ENCODE peak calls at places on chromosomes 11 and 22, in seven cellular contexts. Q, E, Z, S, I, M and N are unnamed samples. For H3K27me3, the result is how much of the 10 kb centered on the place peaks cover.

GRCh38 chr22:22666307-22667091 is 22.1 kb downstream of the GGTLC2 start:
- DNase-seq in Q (no peak), M (peak), E (no peak), Z (no peak), S (peak), I (no peak), N (peak)

GRCh38 chr11:60193687-60194433 is 11.0 kb upstream of the MS4A6A start:
- DNase-seq in I (peak), E (no peak), Z (peak), S (peak), M (peak), Q (peak), N (peak)

GRCh38 chr22:44325718-44326548 is 13.2 kb upstream of the SHISAL1 start:
- DNase-seq in Z (no peak), S (no peak), Q (no peak), E (no peak), I (peak), M (no peak), N (no peak)

GRCh38 chr11:116108161-116108560 is 603.9 kb upstream of the CADM1 start:
- DNase-seq in I (no peak), S (no peak), M (no peak), Q (no peak), E (no peak), Z (no peak), N (no peak)

GRCh38 chr11:132604446-132604845 is 927.9 kb downstream of the OPCML start:
- DNase-seq in E (peak), Z (no peak), S (no peak), Q (no peak), M (no peak), I (no peak), N (no peak)

GRCh38 chr11:93287434-93287833 is 43.1 kb upstream of the DEUP1 start:
- DNase-seq in E (no peak), Q (no peak), S (no peak), Z (no peak), I (no peak), M (no peak), N (no peak)

GRCh38 chr11:68121067-68121899 is at the start of gene CHKA:
- DNase-seq in M (peak), Z (peak), Q (peak), I (peak), S (peak), E (peak), N (peak)

GRCh38 chr11:74147199-74147929 is 23.4 kb downstream of the C2CD3 start:
- DNase-seq in E (no peak), I (no peak), M (peak), S (no peak), Z (no peak), Q (no peak), N (no peak)

GRCh38 chr22:40224702-40225101 is 47.0 kb downstream of the TNRC6B start:
- DNase-seq in E (no peak), S (no peak), Z (no peak), M (no peak), Q (no peak), I (peak), N (no peak)
- H3K27ac ChIP-seq in E (no peak), S (no peak), Z (no peak), M (no peak), Q (no peak), I (no peak), N (no peak)

GRCh38 chr22:40519284-40519947 is 117.1 kb downstream of the MRTFA start:
- DNase-seq in E (no peak), S (peak), I (no peak), Q (no peak), Z (no peak), M (no peak), N (no peak)

GRCh38 chr22:40521046-40521445 is 115.5 kb downstream of the MRTFA start:
- DNase-seq in E (no peak), S (no peak), Q (no peak), M (no peak), I (no peak), Z (no peak), N (no peak)

GRCh38 chr22:40520562-40520961 is 116.0 kb downstream of the MRTFA start:
- DNase-seq in S (no peak), M (no peak), I (no peak), Z (no peak), Q (no peak), E (no peak), N (no peak)

GRCh38 chr22:40518840-40519239 is 117.7 kb downstream of the MRTFA start:
- DNase-seq in I (no peak), Z (no peak), Q (no peak), E (no peak), M (no peak), S (no peak), N (no peak)

DNA sequence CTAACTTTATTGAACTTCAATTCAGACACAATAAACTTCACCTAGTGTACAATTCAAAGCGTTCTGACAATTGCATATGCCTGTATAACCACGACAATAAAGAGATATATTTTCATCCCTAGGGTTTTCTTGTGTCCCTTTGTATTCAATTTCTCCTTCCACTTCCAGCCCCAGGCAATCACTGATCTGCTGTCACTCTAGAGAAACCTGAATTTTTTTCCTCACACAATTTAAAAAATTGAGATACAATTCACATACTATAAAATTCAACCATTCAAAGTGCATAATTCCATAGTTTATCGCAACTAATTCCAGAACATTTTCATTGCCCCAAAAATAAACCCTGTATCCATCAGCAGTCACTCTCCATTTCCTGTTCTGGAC is 116.6 kb downstream of the MRTFA start:
- DNase-seq in Q (no peak), Z (no peak), E (no peak), M (no peak), S (no peak), I (no peak), N (no peak)
- H3K27me3 ChIP-seq in Q (under half), Z (under half), E (under half), M (under half), S (under half), I (under half), N (under half)

GRCh38 chr22:30327864-30328345 is 1.2 kb upstream of the TBC1D10A start:
- DNase-seq in E (no peak), Q (no peak), Z (no peak), I (no peak), M (no peak), S (no peak), N (peak)

GRCh38 chr22:30326704-30327362 is at the start of gene TBC1D10A:
- DNase-seq in I (peak), Q (peak), M (peak), S (peak), E (peak), Z (peak), N (peak)

GRCh38 chr22:30324008-30324730 is 2.6 kb downstream of the TBC1D10A start:
- DNase-seq in Z (no peak), M (peak), Q (no peak), I (no peak), E (no peak), S (peak), N (no peak)

GRCh38 chr22:30325724-30326703 is 727 bp downstream of the TBC1D10A start:
- DNase-seq in S (no peak), M (peak), E (no peak), I (peak), Z (no peak), Q (no peak), N (peak)

GRCh38 chr22:30325065-30325720 is 1.5 kb downstream of the TBC1D10A start:
- DNase-seq in E (no peak), Z (no peak), Q (no peak), S (no peak), M (peak), I (peak), N (peak)
- H3K27ac ChIP-seq in E (peak), Z (peak), Q (peak), S (peak), M (peak), I (peak), N (peak)

GRCh38 chr11:64533501-64533900 is 57.5 kb upstream of the SLC22A12 start:
- DNase-seq in Z (no peak), E (no peak), S (no peak), I (no peak), Q (no peak), M (no peak), N (no peak)

GRCh38 chr11:64534391-64534801 is 56.6 kb upstream of the SLC22A12 start:
- DNase-seq in Q (no peak), E (no peak), M (no peak), Z (no peak), S (no peak), I (no peak), N (no peak)

GRCh38 chr11:64529559-64530520 is 61.2 kb upstream of the SLC22A12 start:
- DNase-seq in E (no peak), M (peak), Z (no peak), S (no peak), Q (no peak), I (no peak), N (peak)

GRCh38 chr11:64531906-64532312 is 59.1 kb upstream of the SLC22A12 start:
- DNase-seq in E (no peak), I (no peak), Q (no peak), M (peak), Z (no peak), S (no peak), N (peak)

DNA sequence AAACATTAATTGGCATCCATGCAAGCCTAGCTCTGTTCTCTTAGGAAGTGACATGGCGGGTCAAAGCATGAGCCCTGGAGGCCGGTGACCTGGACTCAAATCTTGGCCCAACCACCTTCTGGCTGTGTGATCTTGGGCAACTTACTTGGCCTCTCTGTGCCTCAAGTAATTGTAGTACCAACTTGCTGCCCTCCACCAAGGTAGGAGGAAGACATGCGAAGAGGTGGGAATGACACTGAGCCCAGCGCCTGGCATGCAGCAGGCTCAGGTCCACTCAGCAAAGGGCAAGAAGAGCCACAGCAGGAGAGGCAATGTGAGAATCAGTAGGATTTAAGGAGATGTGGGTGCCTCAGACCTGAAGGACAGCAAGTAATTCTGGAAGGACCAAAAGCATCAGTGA is 59.6 kb upstream of the SLC22A12 start:
- DNase-seq in I (no peak), E (no peak), Z (no peak), S (no peak), Q (no peak), M (no peak), N (no peak)
- H3K27me3 ChIP-seq in I (under half), E (under half), Z (under half), S (under half), Q (under half), M (under half), N (under half)

DNA sequence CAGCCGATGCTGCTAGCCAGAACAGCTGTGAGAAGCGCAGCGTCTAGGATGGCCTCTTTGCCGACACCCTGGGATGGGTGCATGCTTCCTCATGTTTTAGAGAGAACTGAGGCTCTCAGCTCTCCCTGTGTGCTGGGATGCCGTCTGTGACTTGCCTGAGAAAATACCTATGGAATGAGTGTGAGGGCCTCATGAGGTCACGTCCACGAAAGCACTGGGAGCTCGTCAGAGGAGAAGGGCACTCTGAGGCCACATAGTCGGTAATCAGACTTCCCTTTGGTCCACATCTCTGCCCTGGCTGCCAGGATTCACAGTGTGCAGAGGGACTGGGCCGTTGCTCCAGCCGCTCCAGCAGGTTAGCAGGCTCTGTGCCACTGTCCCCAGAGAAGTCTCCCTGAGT is 54.6 kb downstream of the MICAL3 start:
- DNase-seq in E (peak), I (peak), Q (no peak), S (no peak), M (peak), Z (no peak), N (peak)
- H3K27ac ChIP-seq in E (peak), I (peak), Q (no peak), S (peak), M (peak), Z (no peak), N (peak)

DNA sequence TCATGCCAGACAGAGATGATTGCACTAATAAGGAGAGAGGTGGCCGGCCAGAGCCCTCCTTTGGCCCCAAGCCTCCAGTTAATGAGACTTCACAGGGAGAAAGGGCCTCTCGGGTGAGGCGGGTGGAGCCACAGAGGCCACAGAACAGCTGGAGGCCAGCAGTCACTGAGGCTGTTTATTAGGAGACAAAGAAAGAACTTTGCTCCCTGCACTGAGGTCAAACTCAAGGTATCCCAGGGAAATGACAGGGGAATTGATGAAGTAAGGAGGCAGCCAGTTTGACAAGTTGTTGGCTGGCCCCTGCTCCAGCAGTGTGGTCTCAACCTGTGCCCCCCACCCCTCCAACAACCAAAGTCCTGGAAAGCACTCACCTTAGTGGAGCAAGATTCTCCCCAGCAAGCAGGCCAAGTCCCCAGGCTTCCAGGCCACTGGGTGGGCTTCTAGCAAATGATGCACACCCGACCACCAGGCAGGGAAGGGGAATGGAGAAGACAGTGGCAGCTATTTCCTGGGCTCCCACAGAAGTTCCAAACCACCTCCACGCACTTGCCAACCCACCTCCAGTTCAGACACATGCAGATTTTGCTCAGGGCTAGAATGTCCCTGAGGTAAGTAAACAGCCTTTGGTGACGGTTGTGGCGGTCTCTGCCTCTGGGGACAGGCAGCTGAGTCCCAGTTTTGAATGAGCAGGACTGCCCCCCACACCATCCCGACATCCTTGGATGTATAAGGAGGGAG is 53.2 kb downstream of the RPUSD4 start:
- DNase-seq in Z (no peak), Q (no peak), E (no peak), S (no peak), M (peak), I (no peak), N (peak)
- H3K27me3 ChIP-seq in Z (under half), Q (under half), E (under half), S (under half), M (under half), I (under half), N (under half)